ENCODE peak calls at places on chromosomes 3 and 15, in ten cellular contexts. B, K, F, A, Q, Z, N, H, J and L are unnamed samples.

GRCh38 chr15:25668901-25669300 is 194.2 kb downstream of the ATP10A start:
- DNase-seq in B (no peak), K (no peak), F (no peak), A (no peak), Q (no peak), Z (no peak), N (no peak), H (no peak), J (no peak), L (no peak)

GRCh38 chr3:55826731-55827496 is 339.8 kb upstream of the WNT5A start:
- DNase-seq in B (peak), K (no peak), F (no peak), A (no peak), Q (no peak), Z (peak), N (no peak), H (no peak), J (no peak), L (no peak)

GRCh38 chr15:76024021-76024768 is 12.0 kb upstream of the NRG4 start:
- DNase-seq in B (no peak), K (no peak), F (no peak), A (no peak), Q (no peak), Z (no peak), N (no peak), H (no peak), J (no peak), L (no peak)

GRCh38 chr3:102447272-102447671 is 12.5 kb downstream of the ZPLD1 start:
- DNase-seq in B (peak), K (no peak), F (no peak), A (no peak), Q (no peak), Z (peak), N (no peak), H (no peak), J (no peak), L (no peak)

GRCh38 chr3:2944628-2945027 is 165.5 kb downstream of the IL5RA start:
- DNase-seq in B (no peak), K (no peak), F (no peak), A (no peak), Q (no peak), Z (no peak), N (no peak), H (no peak), J (no peak), L (no peak)

GRCh38 chr3:71478568-71478967 is 105.0 kb downstream of the FOXP1 start:
- DNase-seq in B (no peak), K (no peak), F (no peak), A (peak), Q (peak), Z (no peak), N (no peak), H (no peak), J (peak), L (no peak)

GRCh38 chr3:11953778-11954177 is 50.4 kb upstream of the SYN2 start:
- DNase-seq in B (no peak), K (no peak), F (no peak), A (no peak), Q (no peak), Z (no peak), N (no peak), H (no peak), J (no peak), L (no peak)

GRCh38 chr3:86282106-86282787 is 708.7 kb downstream of the VGLL3 start:
- DNase-seq in B (no peak), K (no peak), F (no peak), A (no peak), Q (no peak), Z (no peak), N (no peak), H (no peak), J (no peak), L (no peak)

GRCh38 chr15:87155771-87156170 is 1076.1 kb downstream of the AGBL1 start:
- DNase-seq in B (no peak), K (no peak), F (no peak), A (no peak), Q (no peak), Z (no peak), N (no peak), H (no peak), J (no peak), L (no peak)

GRCh38 chr3:149384911-149385321 is 7.5 kb upstream of the TM4SF1 start:
- DNase-seq in B (peak), K (no peak), F (no peak), A (no peak), Q (no peak), Z (peak), N (peak), H (no peak), J (no peak), L (no peak)

GRCh38 chr3:69740103-69741021 is 1.1 kb downstream of the MITF start:
- DNase-seq in B (no peak), K (no peak), F (no peak), A (no peak), Q (no peak), Z (peak), N (no peak), H (peak), J (no peak), L (no peak)

GRCh38 chr15:76844096-76844495 is 61.0 kb downstream of the SCAPER start:
- DNase-seq in B (peak), K (no peak), F (no peak), A (no peak), Q (no peak), Z (peak), N (no peak), H (no peak), J (no peak), L (no peak)

GRCh38 chr3:54125317-54125716 is 3.0 kb downstream of the CACNA2D3 start:
- DNase-seq in B (no peak), K (no peak), F (no peak), A (no peak), Q (no peak), Z (no peak), N (no peak), H (no peak), J (no peak), L (no peak)

GRCh38 chr3:48077835-48078234 is 61.6 kb upstream of the MAP4 start:
- DNase-seq in B (peak), K (no peak), F (no peak), A (no peak), Q (no peak), Z (peak), N (no peak), H (no peak), J (no peak), L (no peak)

GRCh38 chr15:79981861-79982455 is 11.0 kb upstream of the BCL2A1 start:
- DNase-seq in B (no peak), K (no peak), F (no peak), A (no peak), Q (peak), Z (no peak), N (no peak), H (no peak), J (peak), L (peak)

GRCh38 chr15:80950291-80951078 is 39.1 kb downstream of the MESD start:
- DNase-seq in B (peak), K (no peak), F (no peak), A (no peak), Q (no peak), Z (no peak), N (no peak), H (no peak), J (no peak), L (peak)

GRCh38 chr3:52593103-52593502 is 56.7 kb downstream of the UQCC5 start:
- DNase-seq in B (no peak), K (no peak), F (no peak), A (no peak), Q (no peak), Z (no peak), N (no peak), H (no peak), J (no peak), L (no peak)

GRCh38 chr3:40827942-40828688 is 303.4 kb downstream of the ZNF621 start:
- DNase-seq in B (peak), K (no peak), F (no peak), A (no peak), Q (no peak), Z (no peak), N (peak), H (peak), J (no peak), L (peak)

GRCh38 chr3:18237251-18238005 is 187.7 kb downstream of the SATB1 start:
- DNase-seq in B (peak), K (no peak), F (no peak), A (no peak), Q (peak), Z (peak), N (peak), H (no peak), J (no peak), L (no peak)